ENCODE peak calls at places on chromosomes 13 and 19, in five cellular contexts. S is IMR-90; Q is activated T-cell treated with anti-CD3 and anti-CD28 coated beads, Interleukin-2, amount 50 U/mL, for 24 hours; Z is HT1080; E is posterior cingulate gyrus. C is an unnamed sample.

GRCh38 chr19:57978586-57979289 is 4.4 kb upstream of the C19orf18 start:
- DNase-seq in Z (no peak), E (no peak), Q (no peak), S (no peak), C (no peak)

GRCh38 chr13:20616059-20616797 is 49.3 kb downstream of the IFT88 start:
- DNase-seq in Q (no peak), E (no peak), Z (peak), S (peak), C (peak)

GRCh38 chr19:13134626-13135025 is 15.5 kb downstream of the STX10 start:
- DNase-seq in S (no peak), Q (no peak), Z (no peak), E (no peak), C (no peak)

GRCh38 chr13:35891973-35892441 is 239.2 kb downstream of the DCLK1 start:
- DNase-seq in Z (peak), S (peak), E (no peak), Q (no peak), C (peak)

GRCh38 chr13:93248627-93249047 is 22.0 kb downstream of the GPC6 start:
- DNase-seq in Q (no peak), S (peak), E (no peak), Z (peak), C (peak)

GRCh38 chr13:35917252-35917941 is 213.8 kb downstream of the DCLK1 start:
- DNase-seq in E (no peak), Z (no peak), S (no peak), Q (no peak), C (no peak)

GRCh38 chr13:99380921-99381645 is 73.9 kb upstream of the GPR183 start:
- DNase-seq in Z (no peak), S (peak), E (no peak), Q (peak), C (no peak)

GRCh38 chr13:105655046-105655445 is 880.4 kb downstream of the EFNB2 start:
- DNase-seq in E (no peak), Q (no peak), Z (peak), S (peak), C (peak)

GRCh38 chr19:1206733-1207301 is 1.2 kb downstream of the STK11 start:
- DNase-seq in Z (no peak), E (no peak), Q (no peak), S (no peak), C (no peak)

GRCh38 chr13:59176775-59177174 is 987.0 kb downstream of the DIAPH3 start:
- DNase-seq in Q (no peak), Z (peak), S (no peak), E (no peak), C (no peak)

GRCh38 chr13:106061781-106062180 is 473.7 kb downstream of the EFNB2 start:
- DNase-seq in E (no peak), Z (no peak), S (no peak), Q (no peak), C (no peak)

GRCh38 chr19:1231729-1232128 is 6.1 kb downstream of the CBARP start:
- DNase-seq in Q (no peak), S (no peak), E (no peak), Z (no peak), C (no peak)

GRCh38 chr19:14408641-14409120 is 10.5 kb downstream of the DDX39A start:
- DNase-seq in Q (no peak), S (no peak), Z (no peak), E (no peak), C (no peak)

GRCh38 chr13:46184277-46184699 is 2.3 kb upstream of the LCP1 start:
- DNase-seq in E (no peak), S (no peak), Z (peak), Q (peak), C (no peak)

GRCh38 chr13:112892759-112893569 is 76.0 kb upstream of the MCF2L start:
- DNase-seq in E (no peak), Q (no peak), Z (no peak), S (no peak), C (no peak)

GRCh38 chr19:15264061-15264932 is 32.0 kb upstream of the EPHX3 start:
- DNase-seq in E (peak), Z (peak), S (peak), Q (peak), C (peak)

GRCh38 chr13:84126671-84127171 is 244.4 kb upstream of the SLITRK1 start:
- DNase-seq in Z (peak), Q (no peak), E (no peak), S (no peak), C (no peak)

GRCh38 chr13:33026489-33027152 is 10.4 kb downstream of the KL start:
- DNase-seq in Q (no peak), E (no peak), Z (no peak), S (no peak), C (no peak)

C was measured in NCI-H226.